ENCODE peak calls at places on chromosomes 1 and 21, in five cellular contexts. T is IMR-90, F is mesendoderm, H is H1, I is H9. A is an unnamed sample.

GRCh38 chr1:228139406-228139930 is 611 bp upstream of the GUK1 start:
- DNase-seq in T (no peak), F (no peak), H (no peak), I (no peak), A (no peak)

GRCh38 chr1:209751627-209752231 is 4.1 kb upstream of the TRAF3IP3 start:
- DNase-seq in T (no peak), F (no peak), H (no peak), I (no peak), A (no peak)

GRCh38 chr1:169901119-169901518 is 7.4 kb upstream of the SCYL3 start:
- DNase-seq in T (no peak), F (no peak), H (no peak), I (no peak), A (no peak)

GRCh38 chr1:242690849-242691602 is 166.5 kb upstream of the PLD5 start:
- DNase-seq in T (no peak), F (no peak), H (no peak), I (no peak), A (no peak)

GRCh38 chr1:170698711-170699275 is 34.9 kb downstream of the PRRX1 start:
- DNase-seq in T (peak; percentile 57), F (peak; percentile 4), H (no peak), I (no peak), A (no peak)

GRCh38 chr1:101756411-101756810 is 240.3 kb downstream of the OLFM3 start:
- DNase-seq in T (no peak), F (no peak), H (no peak), I (no peak), A (no peak)

GRCh38 chr1:59057211-59057694 is 239.6 kb upstream of the FGGY start:
- DNase-seq in T (peak; percentile 93), F (peak; percentile 88), H (no peak), I (no peak), A (peak; percentile 100)

GRCh38 chr21:33552093-33552998 is 9.5 kb downstream of the SON start:
- DNase-seq in T (peak; percentile 22), F (no peak), H (no peak), I (no peak), A (no peak)

GRCh38 chr1:98277111-98277510 is 356.3 kb upstream of the DPYD start:
- DNase-seq in T (peak; percentile 76), F (peak; percentile 45), H (no peak), I (no peak), A (peak; percentile 75)

GRCh38 chr1:226845624-226846023 is 24.8 kb upstream of the PSEN2 start:
- DNase-seq in T (no peak), F (no peak), H (no peak), I (no peak), A (no peak)

GRCh38 chr1:17485280-17485679 is 45.8 kb upstream of the RCC2 start:
- DNase-seq in T (peak; percentile 10), F (peak; percentile 75), H (peak; percentile 36), I (peak; percentile 70), A (no peak)

GRCh38 chr1:202861420-202862121 is 27.4 kb downstream of the RABIF start:
- DNase-seq in T (peak; percentile 86), F (peak; percentile 94), H (peak; percentile 78), I (peak; percentile 97), A (peak; percentile 95)

GRCh38 chr1:202858306-202858705 is 30.6 kb downstream of the RABIF start:
- DNase-seq in T (peak; percentile 7), F (no peak), H (no peak), I (no peak), A (peak; percentile 29)

GRCh38 chr1:202860744-202861419 is 28.1 kb downstream of the RABIF start:
- DNase-seq in T (peak; percentile 33), F (peak; percentile 94), H (peak; percentile 78), I (peak; percentile 93), A (peak; percentile 62)

GRCh38 chr1:202857136-202857610 is 31.8 kb downstream of the RABIF start:
- DNase-seq in T (no peak), F (no peak), H (no peak), I (no peak), A (no peak)

GRCh38 chr1:202858789-202859414 is 30.0 kb downstream of the RABIF start:
- DNase-seq in T (no peak), F (no peak), H (no peak), I (no peak), A (no peak)
- H3K4ac ChIP-seq in T (no peak overlapping the region), F (no peak overlapping the region), H (no peak overlapping the region), I (no peak overlapping the region), A (no peak overlapping the region)

DNA sequence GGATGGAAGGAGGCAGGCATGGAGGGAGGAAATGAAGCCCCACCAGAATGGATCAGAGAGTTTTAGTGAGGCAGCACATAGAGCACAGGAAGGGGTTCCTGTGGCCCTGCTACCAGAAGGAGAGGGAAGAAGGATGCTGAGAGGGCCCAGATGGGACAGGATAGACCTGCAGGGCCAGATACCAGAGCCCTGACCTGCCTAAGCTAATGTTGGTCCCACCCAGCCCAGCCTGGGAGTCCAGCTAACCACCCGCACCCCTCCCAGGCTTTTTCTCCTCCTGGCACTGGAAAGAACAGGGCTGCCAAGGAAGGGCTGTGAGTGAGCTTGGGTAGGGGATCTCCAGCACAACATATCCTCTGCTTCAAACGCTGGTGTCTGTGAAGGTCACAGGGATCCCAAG is 6.9 kb downstream of the NECTIN4 start:
- DNase-seq in T (no peak), F (no peak), H (no peak), I (no peak), A (no peak)
- H3K4ac ChIP-seq in T (peak overlapping the region; percentile 71), F (no peak overlapping the region), H (no peak overlapping the region), I (no peak overlapping the region), A (no peak overlapping the region)

DNA sequence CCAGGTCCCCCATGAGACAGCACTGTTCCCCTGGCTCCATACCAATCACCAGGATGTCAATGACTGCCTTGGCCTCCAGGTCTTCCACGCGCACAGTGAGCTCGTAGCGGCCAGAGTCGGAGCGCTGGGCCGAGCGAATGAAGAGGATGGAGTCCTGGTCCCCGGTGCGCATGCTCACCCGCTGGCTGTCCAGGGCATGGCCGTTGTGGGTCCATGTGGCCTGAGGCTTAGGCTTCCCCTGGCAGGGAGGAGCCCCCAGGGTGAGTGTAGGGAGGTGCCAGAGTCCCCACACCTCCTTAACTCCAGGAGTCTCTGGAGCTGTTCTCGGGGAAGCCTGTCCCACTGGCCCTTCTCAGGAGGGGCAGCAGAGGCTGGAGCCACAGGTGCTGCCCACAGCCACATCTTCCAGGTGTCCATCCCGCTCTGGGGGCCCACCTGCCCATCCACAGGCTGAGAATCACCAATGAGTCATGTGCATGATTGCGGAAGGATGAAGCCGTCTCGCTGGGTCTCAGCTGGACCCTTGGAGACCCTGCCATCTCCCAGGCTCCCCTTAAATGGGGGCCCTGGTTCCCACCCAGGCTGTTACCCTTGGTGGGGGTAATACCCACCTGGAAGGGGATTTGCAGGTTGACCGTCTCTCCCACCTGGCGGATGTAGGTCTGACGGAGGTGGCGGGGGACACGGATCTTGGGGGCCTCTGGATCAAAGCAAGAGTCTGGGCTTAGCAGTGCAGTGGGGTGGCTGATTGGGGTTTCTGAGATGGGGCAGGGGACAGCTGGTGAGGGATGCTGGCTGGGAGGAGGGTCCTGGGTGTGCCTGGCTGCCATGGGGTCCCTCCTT is 4.1 kb downstream of the MYBPH start:
- DNase-seq in T (no peak), F (no peak), H (no peak), I (no peak), A (no peak)
- H3K4ac ChIP-seq in T (no peak overlapping the region), F (no peak overlapping the region), H (no peak overlapping the region), I (no peak overlapping the region), A (no peak overlapping the region)

GRCh38 chr1:38989979-38990378 is 1.1 kb upstream of the AKIRIN1 start:
- DNase-seq in T (no peak), F (no peak), H (no peak), I (no peak), A (no peak)

GRCh38 chr1:38992450-38993111 is 1.5 kb downstream of the AKIRIN1 start:
- DNase-seq in T (no peak), F (peak; percentile 17), H (no peak), I (no peak), A (no peak)

GRCh38 chr1:38990401-38990745 is 703 bp upstream of the AKIRIN1 start:
- DNase-seq in T (peak; percentile 37), F (no peak), H (no peak), I (no peak), A (peak; percentile 33)

GRCh38 chr1:38990746-38991637 is at the start of gene AKIRIN1:
- DNase-seq in T (peak; percentile 95), F (peak; percentile 98), H (peak; percentile 89), I (peak; percentile 99), A (peak; percentile 96)

GRCh38 chr1:38991638-38992449 is 768 bp downstream of the AKIRIN1 start:
- DNase-seq in T (no peak), F (peak; percentile 74), H (no peak), I (peak; percentile 44), A (peak; percentile 62)
- H3K4ac ChIP-seq in T (peak overlapping the region; percentile 36), F (peak overlapping the region; percentile 100), H (no peak overlapping the region), I (no peak overlapping the region), A (peak overlapping the region; percentile 96)

DNA sequence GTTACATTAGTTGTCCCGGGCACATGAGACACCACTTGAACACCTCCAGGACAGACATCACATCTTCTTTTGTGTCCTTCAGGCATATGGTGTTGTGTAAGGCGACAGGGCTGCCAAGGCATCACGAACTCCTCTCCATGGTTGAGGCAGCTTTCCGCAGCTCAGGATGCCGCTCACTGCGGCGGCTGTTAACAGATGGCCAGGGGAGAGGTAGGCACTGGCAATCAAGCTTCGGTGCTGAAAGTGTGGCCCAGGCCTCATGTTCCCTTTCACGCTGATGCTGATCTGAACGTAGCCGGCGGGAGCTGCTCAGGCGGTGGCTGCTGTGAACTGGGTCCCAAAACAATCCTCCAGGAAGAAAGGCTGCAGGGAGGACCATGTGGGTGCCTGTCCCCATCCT is 287.2 kb upstream of the AJAP1 start:
- DNase-seq in T (no peak), F (no peak), H (no peak), I (no peak), A (no peak)
- H3K4ac ChIP-seq in T (no peak overlapping the region), F (no peak overlapping the region), H (no peak overlapping the region), I (no peak overlapping the region), A (no peak overlapping the region)

GRCh38 chr1:34864759-34865158 is 5.2 kb upstream of the SMIM12 start:
- DNase-seq in T (no peak), F (no peak), H (no peak), I (no peak), A (no peak)

GRCh38 chr1:34865981-34866761 is 6.6 kb upstream of the SMIM12 start:
- DNase-seq in T (peak; percentile 53), F (peak; percentile 80), H (peak; percentile 68), I (peak; percentile 87), A (peak; percentile 63)

GRCh38 chr1:34867421-34867820 is 7.9 kb upstream of the SMIM12 start:
- DNase-seq in T (no peak), F (no peak), H (no peak), I (no peak), A (no peak)

GRCh38 chr1:34866762-34867109 is 7.2 kb upstream of the SMIM12 start:
- DNase-seq in T (no peak), F (no peak), H (no peak), I (no peak), A (no peak)

GRCh38 chr1:34865573-34865972 is 6.0 kb upstream of the SMIM12 start:
- DNase-seq in T (no peak), F (no peak), H (no peak), I (no peak), A (no peak)
- H3K4ac ChIP-seq in T (no peak overlapping the region), F (no peak overlapping the region), H (no peak overlapping the region), I (no peak overlapping the region), A (peak overlapping the region; percentile 48)

A was measured in mesenchymal stem cell.